ENCODE peak calls at places on chromosome X, in seven cellular contexts. Q is GM12878, N is K562, O is Panc1, P is HepG2, M is HCT116, U is H1. R is an unnamed sample.

GRCh38 chrX:3221643-3222042 is 124.8 kb downstream of the MXRA5 start:
- DNase-seq in O (no peak), P (no peak), N (no peak), M (no peak), U (no peak), Q (no peak), R (no peak)

GRCh38 chrX:150575415-150575814 is 7.0 kb downstream of the MTM1 start:
- DNase-seq in O (no peak), Q (no peak), P (no peak), M (peak; percentile 72), N (no peak), U (no peak), R (no peak)

GRCh38 chrX:100745806-100746537 is 14.1 kb upstream of the SYTL4 start:
- DNase-seq in P (no peak), O (no peak), M (no peak), N (no peak), U (no peak), Q (no peak), R (no peak)

GRCh38 chrX:1041051-1041450 is 171.4 kb downstream of the CRLF2 start:
- DNase-seq in M (no peak), Q (no peak), U (no peak), N (no peak), O (no peak), P (no peak), R (no peak)

GRCh38 chrX:109777749-109778148 is 44.7 kb upstream of the ACSL4 start:
- DNase-seq in P (peak; percentile 20), U (no peak), M (no peak), Q (no peak), O (no peak), N (no peak), R (no peak)

GRCh38 chrX:7228226-7228625 is 80.3 kb upstream of the PUDP start:
- DNase-seq in N (no peak), Q (no peak), P (no peak), M (no peak), U (no peak), O (no peak), R (no peak)

GRCh38 chrX:132490086-132490419 is 1.2 kb upstream of the MBNL3 start:
- DNase-seq in P (peak; percentile 41), M (no peak), O (no peak), Q (no peak), N (no peak), U (no peak), R (no peak)

GRCh38 chrX:16528620-16529019 is 121.3 kb upstream of the S100G start:
- DNase-seq in Q (no peak), M (no peak), O (no peak), P (no peak), N (no peak), U (no peak), R (no peak)

GRCh38 chrX:134023851-134024281 is 38.5 kb upstream of the GPC3 start:
- DNase-seq in O (no peak), U (no peak), P (peak; percentile 92), M (no peak), N (no peak), Q (no peak), R (no peak)

GRCh38 chrX:23276475-23276874 is 58.2 kb upstream of the PTCHD1 start:
- DNase-seq in N (no peak), M (no peak), P (no peak), O (no peak), U (no peak), Q (no peak), R (no peak)

GRCh38 chrX:2342281-2342688 is 158.5 kb downstream of the DHRSX start:
- DNase-seq in P (no peak), M (no peak), U (no peak), Q (no peak), O (no peak), N (no peak), R (no peak)

GRCh38 chrX:23052324-23052723 is 52.6 kb downstream of the DDX53 start:
- DNase-seq in O (no peak), Q (no peak), U (peak; percentile 1), N (no peak), M (no peak), P (no peak), R (no peak)

GRCh38 chrX:143781103-143781502 is 60.6 kb upstream of the SPANXN2 start:
- DNase-seq in N (no peak), Q (no peak), O (no peak), U (no peak), M (no peak), P (no peak), R (no peak)

GRCh38 chrX:25968920-25969319 is 169.2 kb upstream of the MAGEB18 start:
- DNase-seq in P (peak; percentile 0), M (no peak), N (peak; percentile 4), Q (no peak), O (no peak), U (peak; percentile 21), R (peak; percentile 35)

GRCh38 chrX:148381603-148382002 is 118.8 kb upstream of the AFF2 start:
- DNase-seq in U (no peak), N (no peak), Q (peak; percentile 8), O (no peak), M (no peak), P (no peak), R (no peak)

GRCh38 chrX:109600114-109600710 is 24.8 kb downstream of the KCNE5 start:
- DNase-seq in U (no peak), M (no peak), N (no peak), O (no peak), Q (no peak), P (no peak), R (peak; percentile 10)

GRCh38 chrX:47172971-47173792 is 20.4 kb upstream of the UBA1 start:
- DNase-seq in Q (no peak), O (no peak), M (no peak), P (no peak), N (no peak), U (no peak), R (no peak)
- TF ChIP-seq SIN3A in Q (no peak), O (no peak), M (no peak), P (no peak), N (no peak), U (no peak), R (no peak)

DNA sequence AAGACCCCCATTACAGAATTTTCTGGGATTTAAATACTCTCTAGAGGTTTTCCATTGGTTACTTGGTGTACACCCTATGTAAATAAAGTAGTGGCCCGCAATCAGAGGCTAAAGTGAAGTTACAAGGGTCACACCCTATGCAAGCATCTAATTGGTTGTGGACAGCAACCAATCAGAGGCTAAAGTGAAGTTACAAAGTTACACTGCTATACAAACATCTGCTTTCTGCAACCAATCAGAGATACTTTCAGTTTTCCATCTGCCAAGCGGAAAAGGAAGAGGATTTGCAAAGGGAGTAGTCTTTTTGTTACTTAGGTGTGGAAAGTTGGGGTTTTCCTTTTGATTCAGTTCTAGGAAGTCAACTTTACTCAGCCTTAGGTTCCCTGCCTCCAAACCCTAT is 2.0 kb upstream of the ATRX start:
- DNase-seq in N (peak; percentile 39), P (peak; percentile 86), Q (no peak), O (no peak), U (no peak), M (peak; percentile 26), R (no peak)
- TF ChIP-seq SIN3A in N (no peak), P (no peak), Q (no peak), O (no peak), U (no peak), M (no peak), R (no peak)

GRCh38 chrX:44829836-44830235 is 14.0 kb upstream of the DUSP21 start:
- DNase-seq in P (peak; percentile 20), U (no peak), O (no peak), N (no peak), M (no peak), Q (no peak), R (no peak)
- TF ChIP-seq SIN3A in P (no peak), U (no peak), O (no peak), N (no peak), M (no peak), Q (no peak), R (no peak)

DNA sequence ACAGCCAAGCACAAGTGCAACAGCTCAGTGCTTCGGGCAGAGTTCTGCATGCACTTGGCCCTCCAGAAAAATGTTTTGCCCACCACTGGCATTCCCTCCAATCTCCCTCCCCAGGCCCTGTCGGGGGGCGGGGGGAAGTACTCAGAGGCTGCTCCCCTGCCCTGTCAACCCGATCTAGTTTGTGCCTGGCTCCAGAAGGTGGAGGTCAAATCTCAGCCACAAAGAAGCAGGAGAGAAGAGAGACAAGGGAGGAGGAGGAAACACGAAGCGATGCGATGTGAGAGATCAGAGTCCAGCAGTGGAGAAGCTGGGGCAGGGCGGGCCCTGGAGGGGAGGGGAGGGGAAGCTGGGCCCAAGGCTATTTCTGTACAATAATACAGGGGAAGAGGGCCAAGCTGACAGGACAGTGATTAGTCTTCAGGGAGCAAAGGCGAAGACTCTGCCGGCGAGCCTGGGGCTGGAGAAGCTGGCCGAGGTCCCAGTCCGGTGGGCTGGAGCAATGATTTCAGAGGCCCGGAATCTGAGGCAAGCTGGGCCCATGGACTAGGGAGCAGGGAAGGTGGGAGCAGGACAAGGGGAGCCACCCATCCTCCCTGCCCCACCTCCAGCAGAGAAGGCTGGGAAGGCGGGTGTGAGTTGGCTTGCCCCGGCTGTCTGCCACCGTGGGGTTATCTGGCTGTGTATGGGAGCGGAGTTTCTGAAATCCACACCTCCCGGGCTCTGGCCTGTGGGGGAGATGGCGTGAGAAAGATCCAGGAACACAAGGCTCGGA is 167.1 kb downstream of the EFNB1 start:
- DNase-seq in U (no peak), O (no peak), P (peak; percentile 3), Q (no peak), N (no peak), M (no peak), R (no peak)
- TF ChIP-seq SIN3A in U (no peak), O (no peak), P (no peak), Q (no peak), N (no peak), M (no peak), R (no peak)

DNA sequence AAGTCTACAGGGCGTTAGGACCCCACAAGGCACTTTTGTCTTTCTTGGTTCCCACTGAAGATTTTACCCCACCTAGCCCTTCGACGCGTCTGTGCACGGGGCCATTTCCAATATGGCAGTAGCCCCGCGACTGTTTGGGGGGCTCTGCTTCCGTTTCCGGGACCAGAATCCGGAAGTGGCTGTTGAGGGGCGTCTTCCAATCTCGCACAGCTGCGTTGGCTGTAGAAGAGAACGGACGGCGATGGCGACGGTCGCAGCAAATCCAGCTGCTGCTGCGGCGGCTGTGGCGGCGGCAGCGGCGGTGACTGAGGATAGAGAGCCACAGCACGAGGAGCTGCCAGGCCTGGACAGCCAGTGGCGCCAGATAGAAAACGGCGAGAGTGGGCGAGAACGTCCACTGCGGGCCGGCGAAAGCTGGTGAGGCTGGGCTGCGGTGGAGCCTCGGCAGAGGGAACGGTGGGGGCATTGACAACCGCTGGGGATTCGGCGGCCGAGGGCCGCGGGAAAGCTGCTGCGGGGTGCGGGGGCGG is at the start of gene USP11:
- DNase-seq in P (peak; percentile 47), O (no peak), M (no peak), N (peak; percentile 39), U (no peak), Q (no peak), R (peak; percentile 78)
- TF ChIP-seq SIN3A in P (peak; percentile 36), O (no peak), M (no peak), N (no peak), U (peak; percentile 46), Q (peak; percentile 46), R (no peak)

GRCh38 chrX:146994163-146994562 is 179.6 kb upstream of the CXorf51A start:
- DNase-seq in P (no peak), M (no peak), N (no peak), U (no peak), O (no peak), Q (no peak), R (no peak)
- TF ChIP-seq SIN3A in P (no peak), M (no peak), N (no peak), U (no peak), O (no peak), Q (no peak), R (no peak)

GRCh38 chrX:108019382-108019857 is 25.4 kb upstream of the VSIG1 start:
- DNase-seq in O (no peak), Q (no peak), N (no peak), U (no peak), M (no peak), P (no peak), R (no peak)
- TF ChIP-seq SIN3A in O (no peak), Q (no peak), N (no peak), U (no peak), M (no peak), P (no peak), R (no peak)

R was measured in SK-N-SH.